ENCODE peak calls at places on chromosomes 4 and X, in six cellular contexts. Z is A549, O is fibroblast of mammary gland, F is fibroblast of pulmonary artery, K is MM.1S, I is mesendoderm. E is an unnamed sample.

GRCh38 chr4:172688536-172688935 is 480.1 kb upstream of the GALNT7 start:
- DNase-seq in K (no peak), Z (no peak), O (no peak), F (no peak), I (peak), E (no peak)

GRCh38 chrX:48179691-48180090 is 16.9 kb downstream of the SSX5 start:
- DNase-seq in K (no peak), F (no peak), Z (no peak), I (no peak), O (no peak), E (no peak)

GRCh38 chr4:24872720-24873119 is 40.1 kb downstream of the CCDC149 start:
- DNase-seq in O (no peak), F (no peak), Z (no peak), I (no peak), K (no peak), E (no peak)

GRCh38 chr4:15913631-15913970 is 24.9 kb downstream of the FGFBP1 start:
- DNase-seq in F (peak), Z (peak), I (peak), K (no peak), O (peak), E (no peak)

GRCh38 chr4:41540687-41541086 is 2.7 kb downstream of the LIMCH1 start:
- DNase-seq in O (no peak), Z (no peak), K (no peak), F (no peak), I (no peak), E (no peak)

GRCh38 chr4:186104114-186104894 is at the start of gene FAM149A:
- DNase-seq in K (peak), Z (peak), O (no peak), F (no peak), I (peak), E (peak)

GRCh38 chr4:187380181-187380581 is 615.4 kb upstream of the ZFP42 start:
- DNase-seq in Z (no peak), F (peak), K (peak), I (peak), O (peak), E (peak)

GRCh38 chrX:150199181-150199580 is 163.9 kb upstream of the MAMLD1 start:
- DNase-seq in O (no peak), F (no peak), I (no peak), Z (no peak), K (no peak), E (no peak)

GRCh38 chr4:99848576-99848975 is 31.9 kb downstream of the DAPP1 start:
- DNase-seq in F (no peak), I (no peak), O (no peak), K (peak), Z (no peak), E (no peak)

GRCh38 chr4:159598602-159599001 is 495.7 kb downstream of the RAPGEF2 start:
- DNase-seq in I (no peak), Z (no peak), F (no peak), K (no peak), O (no peak), E (no peak)

GRCh38 chrX:13078739-13079444 is 34.5 kb upstream of the FAM9C start:
- DNase-seq in O (peak), K (no peak), F (peak), I (no peak), Z (no peak), E (no peak)

DNA sequence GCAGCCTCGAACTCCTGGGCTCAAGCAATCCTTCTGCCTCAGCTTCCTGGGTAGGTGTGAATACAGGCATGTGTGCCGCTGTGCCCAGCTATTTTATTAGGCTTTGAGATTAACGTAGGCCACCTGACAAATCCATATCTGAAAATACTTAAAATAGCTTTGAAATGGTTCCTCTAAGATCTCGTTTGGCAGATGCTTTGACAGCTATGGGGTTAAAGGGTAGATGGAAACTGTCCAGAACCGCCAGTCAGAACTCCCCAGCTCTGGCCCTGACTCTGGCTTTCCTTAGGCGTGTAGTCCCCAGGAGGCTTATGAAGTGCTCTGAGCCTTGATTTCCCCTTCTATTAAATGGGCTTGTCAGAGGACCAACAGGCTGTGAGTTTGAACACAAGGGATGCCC is 32.8 kb upstream of the STIM2 start:
- DNase-seq in F (no peak), I (no peak), Z (no peak), K (no peak), O (no peak), E (no peak)
- H3K4me3 ChIP-seq in F (no peak), I (no peak), Z (no peak), K (no peak), O (no peak), E (no peak)

GRCh38 chr4:1987296-1987695 is 21.5 kb downstream of the NELFA start:
- DNase-seq in Z (no peak), I (no peak), O (no peak), K (no peak), F (no peak), E (no peak)
- H3K4me3 ChIP-seq in Z (no peak), I (no peak), O (no peak), K (no peak), F (no peak), E (no peak)

GRCh38 chrX:40646489-40647306 is 663 bp downstream of the CXorf38 start:
- DNase-seq in I (peak), O (peak), Z (peak), K (peak), F (peak), E (no peak)

GRCh38 chrX:40647307-40648197 is at the start of gene CXorf38:
- DNase-seq in F (peak), O (peak), I (peak), K (peak), Z (peak), E (peak)

GRCh38 chrX:40644821-40645358 is 2.5 kb downstream of the CXorf38 start:
- DNase-seq in K (peak), F (peak), I (peak), Z (no peak), O (peak), E (peak)

GRCh38 chrX:40644175-40644574 is 3.2 kb downstream of the CXorf38 start:
- DNase-seq in I (no peak), O (peak), Z (no peak), F (peak), K (no peak), E (no peak)
- H3K4me3 ChIP-seq in I (no peak), O (peak), Z (no peak), F (peak), K (peak), E (peak)

GRCh38 chrX:8823698-8824097 is 22.5 kb upstream of the FAM9A start:
- DNase-seq in K (no peak), I (no peak), F (no peak), O (no peak), Z (no peak), E (no peak)
- H3K4me3 ChIP-seq in K (no peak), I (no peak), F (no peak), O (no peak), Z (no peak), E (no peak)

GRCh38 chr4:6197433-6198174 is 2.7 kb downstream of the JAKMIP1 start:
- DNase-seq in Z (no peak), O (no peak), I (no peak), K (no peak), F (no peak), E (no peak)
- H3K4me3 ChIP-seq in Z (no peak), O (no peak), I (no peak), K (no peak), F (no peak), E (no peak)

GRCh38 chrX:129932137-129932791 is 26.3 kb downstream of the UTP14A start:
- DNase-seq in O (peak), Z (peak), K (peak), F (peak), I (peak), E (peak)
- H3K4me3 ChIP-seq in O (peak), Z (peak), K (peak), F (peak), I (peak), E (peak)

E was measured in Jurkat, Clone E6-1.